ENCODE peak calls at places on chromosomes 12 and 14, in ten cellular contexts. U is cardiac muscle cell, R is kidney epithelial cell, X is GM20000, L is AG10803, Q is tibial artery, I is astrocyte of the spinal cord, V is choroid plexus epithelial cell, W is lower leg skin, Z is AG04450. O is an unnamed sample.

GRCh38 chr12:69566603-69567002 is 18.7 kb upstream of the CCT2 start:
- DNase-seq in L (no peak), V (no peak), I (no peak), U (no peak), Z (no peak), X (no peak), W (no peak), Q (no peak), R (no peak), O (no peak)

GRCh38 chr12:123602651-123603195 is 824 bp downstream of the DDX55 start:
- DNase-seq in X (no peak), L (peak), U (no peak), Z (no peak), R (no peak), Q (no peak), W (no peak), I (no peak), V (peak), O (no peak)

GRCh38 chr12:65656904-65657351 is 167.4 kb upstream of the HMGA2 start:
- DNase-seq in V (peak), Z (peak), R (peak), L (peak), I (peak), U (no peak), W (no peak), X (peak), Q (no peak), O (no peak)

GRCh38 chr14:95183532-95184412 is 26.4 kb upstream of the DICER1 start:
- DNase-seq in R (no peak), U (no peak), L (peak), Z (no peak), Q (no peak), V (peak), X (peak), I (peak), W (no peak), O (no peak)

GRCh38 chr12:25023808-25024207 is 74.9 kb upstream of the BCAT1 start:
- DNase-seq in V (no peak), Q (no peak), Z (no peak), U (no peak), L (no peak), R (no peak), X (no peak), W (no peak), I (no peak), O (no peak)

GRCh38 chr12:6915023-6915788 is 826 bp downstream of the ENO2 start:
- DNase-seq in Z (no peak), U (peak), R (no peak), V (no peak), X (peak), L (no peak), Q (peak), I (no peak), W (no peak), O (no peak)

GRCh38 chr12:4700621-4701026 is 19.6 kb upstream of the GALNT8 start:
- DNase-seq in Z (peak), X (no peak), Q (no peak), W (no peak), L (no peak), I (peak), R (no peak), V (peak), U (peak), O (no peak)

GRCh38 chr12:10982244-10982643 is 4.5 kb downstream of the TAS2R50 start:
- DNase-seq in Z (no peak), W (no peak), L (no peak), R (no peak), Q (no peak), I (no peak), V (no peak), X (peak), U (no peak), O (no peak)

GRCh38 chr12:26623136-26623535 is 209.9 kb downstream of the ITPR2 start:
- DNase-seq in Q (no peak), Z (no peak), W (no peak), U (no peak), I (no peak), V (no peak), X (no peak), L (no peak), R (no peak), O (no peak)

GRCh38 chr12:82517027-82517426 is 158.7 kb downstream of the METTL25 start:
- DNase-seq in Q (no peak), R (no peak), U (no peak), V (peak), L (peak), I (no peak), W (no peak), Z (no peak), X (peak), O (no peak)

GRCh38 chr12:81077686-81078441 is at the start of gene ACSS3:
- DNase-seq in R (no peak), I (peak), Q (peak), X (no peak), W (peak), Z (no peak), U (peak), V (peak), L (peak), O (no peak)

GRCh38 chr14:52911904-52912303 is 38.9 kb downstream of the FERMT2 start:
- DNase-seq in W (no peak), R (no peak), V (no peak), Q (no peak), X (no peak), L (no peak), U (no peak), I (no peak), Z (no peak), O (no peak)

GRCh38 chr14:58817846-58818245 is 180.1 kb downstream of the DACT1 start:
- DNase-seq in W (no peak), X (no peak), V (peak), U (no peak), I (peak), R (no peak), Q (no peak), L (peak), Z (no peak), O (no peak)

GRCh38 chr12:20567413-20567812 is 127.7 kb upstream of the SLCO1C1 start:
- DNase-seq in W (no peak), Q (no peak), Z (no peak), V (peak), U (no peak), I (no peak), L (no peak), R (no peak), X (no peak), O (no peak)

GRCh38 chr12:76024942-76025600 is 6.5 kb downstream of the PHLDA1 start:
- DNase-seq in X (no peak), V (peak), I (peak), Q (no peak), R (no peak), L (peak), W (no peak), U (no peak), Z (peak), O (no peak)

GRCh38 chr12:63056649-63057048 is 94.4 kb downstream of the AVPR1A start:
- DNase-seq in R (no peak), Q (no peak), U (no peak), Z (no peak), X (no peak), V (peak), I (no peak), W (no peak), L (no peak), O (no peak)

GRCh38 chr12:88362439-88362838 is 217.8 kb downstream of the KITLG start:
- DNase-seq in X (no peak), W (no peak), Q (no peak), L (peak), U (no peak), Z (no peak), R (no peak), V (peak), I (peak), O (no peak)

GRCh38 chr12:42679402-42679801 is 89.9 kb upstream of the PRICKLE1 start:
- DNase-seq in V (peak), R (peak), X (no peak), L (no peak), I (peak), Q (no peak), W (no peak), U (peak), Z (peak), O (no peak)

GRCh38 chr12:14185441-14186192 is 179.9 kb upstream of the ATF7IP start:
- DNase-seq in L (peak), X (peak), R (no peak), W (no peak), Z (peak), V (peak), I (peak), U (peak), Q (no peak), O (no peak)

GRCh38 chr12:46221255-46222128 is 47.4 kb downstream of the SLC38A1 start:
- DNase-seq in V (peak), W (no peak), L (peak), R (no peak), I (peak), U (no peak), Q (no peak), X (no peak), Z (no peak), O (no peak)

GRCh38 chr12:68477256-68477655 is 133.4 kb upstream of the RAP1B start:
- DNase-seq in I (peak), L (peak), R (no peak), Q (no peak), U (no peak), W (no peak), X (no peak), Z (no peak), V (no peak), O (no peak)

GRCh38 chr14:49512147-49512551 is 74.0 kb downstream of the RPS29 start:
- DNase-seq in L (peak), W (no peak), X (no peak), I (peak), U (no peak), Q (no peak), V (peak), R (peak), Z (peak), O (no peak)

GRCh38 chr14:58191763-58192596 is 8.0 kb upstream of the ACTR10 start:
- DNase-seq in I (no peak), V (no peak), U (peak), R (no peak), X (no peak), Z (no peak), W (no peak), L (no peak), Q (no peak), O (no peak)

GRCh38 chr12:6336079-6336858 is 5.6 kb downstream of the TNFRSF1A start:
- DNase-seq in W (peak), V (peak), L (peak), Z (peak), I (peak), U (peak), X (peak), R (peak), Q (peak), O (peak)

GRCh38 chr14:32513571-32514009 is 184.5 kb downstream of the AKAP6 start:
- DNase-seq in I (peak), L (peak), X (no peak), U (no peak), Z (no peak), R (no peak), W (no peak), Q (no peak), V (peak), O (no peak)

GRCh38 chr14:97634786-97635185 is 837.6 kb downstream of the VRK1 start:
- DNase-seq in R (no peak), Z (no peak), L (peak), W (no peak), Q (no peak), I (no peak), V (no peak), U (no peak), X (no peak), O (no peak)

GRCh38 chr12:125149160-125150108 is 84.2 kb downstream of the AACS start:
- DNase-seq in I (no peak), W (no peak), R (no peak), V (no peak), Z (no peak), X (peak), Q (no peak), L (no peak), U (no peak), O (no peak)

GRCh38 chr12:10618338-10618987 is 5.1 kb upstream of the MAGOHB start:
- DNase-seq in Z (peak), V (peak), I (peak), R (peak), W (no peak), Q (no peak), U (no peak), L (peak), X (no peak), O (no peak)

GRCh38 chr12:12559699-12560296 is 2.9 kb downstream of the DUSP16 start:
- DNase-seq in W (no peak), U (no peak), I (no peak), L (no peak), Q (no peak), X (no peak), Z (no peak), R (no peak), V (no peak), O (no peak)

GRCh38 chr12:12562585-12563245 is at the start of gene DUSP16:
- DNase-seq in V (peak), Q (peak), W (peak), X (peak), R (peak), Z (peak), U (peak), I (peak), L (peak), O (peak)

GRCh38 chr12:12560587-12561304 is 1.9 kb downstream of the DUSP16 start:
- DNase-seq in X (peak), U (peak), V (peak), W (peak), R (peak), L (peak), Q (peak), Z (no peak), I (peak), O (peak)

GRCh38 chr12:12562016-12562483 is 613 bp downstream of the DUSP16 start:
- DNase-seq in Z (no peak), L (peak), W (peak), V (peak), I (no peak), U (peak), R (no peak), X (peak), Q (peak), O (no peak)

GRCh38 chr12:12561305-12562015 is 1.2 kb downstream of the DUSP16 start:
- DNase-seq in W (peak), R (no peak), U (peak), Q (peak), Z (no peak), I (peak), L (peak), V (peak), X (peak), O (peak)
- TF ChIP-seq CTCF in W (no peak), R (no peak), U (peak), Q (no peak), Z (no peak), I (no peak), L (no peak), V (no peak), X (no peak), O (no peak)

DNA sequence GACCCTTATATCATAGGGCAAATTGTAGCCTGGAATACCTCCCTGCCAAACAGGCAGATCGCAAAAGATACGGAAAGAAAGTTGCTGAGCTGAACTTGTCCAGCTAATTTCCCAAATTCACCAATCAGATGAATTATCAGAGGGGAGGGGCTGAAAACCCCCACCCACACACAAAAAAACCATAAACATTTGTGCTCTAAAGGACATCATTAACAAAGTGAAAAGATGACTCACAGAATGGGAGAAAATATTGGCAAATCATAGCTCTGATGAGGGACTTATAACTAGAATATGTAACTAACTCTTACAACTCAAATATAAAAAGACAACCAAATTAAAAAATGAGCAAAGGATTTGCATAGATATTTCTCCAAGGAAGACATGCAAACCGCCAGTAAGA is 36.3 kb downstream of the PTHLH start:
- DNase-seq in U (no peak), Q (no peak), R (no peak), I (no peak), L (no peak), Z (no peak), X (no peak), V (peak), W (no peak), O (no peak)
- TF ChIP-seq CTCF in U (peak), Q (no peak), R (no peak), I (no peak), L (no peak), Z (no peak), X (no peak), V (no peak), W (no peak), O (no peak)

GRCh38 chr14:90755661-90756304 is 60.4 kb downstream of the TTC7B start:
- DNase-seq in R (no peak), Q (no peak), W (no peak), V (peak), L (no peak), U (no peak), Z (no peak), I (no peak), X (no peak), O (no peak)

GRCh38 chr14:90758028-90758889 is 58.0 kb downstream of the TTC7B start:
- DNase-seq in R (peak), V (peak), Q (peak), Z (peak), U (peak), I (peak), W (peak), L (peak), X (peak), O (peak)

GRCh38 chr14:90757452-90757851 is 58.8 kb downstream of the TTC7B start:
- DNase-seq in Z (no peak), W (no peak), V (peak), R (no peak), U (no peak), L (no peak), I (no peak), X (no peak), Q (no peak), O (no peak)

GRCh38 chr14:90758959-90759358 is 57.3 kb downstream of the TTC7B start:
- DNase-seq in L (peak), X (peak), I (no peak), Q (peak), V (peak), W (peak), R (no peak), Z (no peak), U (no peak), O (no peak)

GRCh38 chr14:90756755-90757345 is 59.4 kb downstream of the TTC7B start:
- DNase-seq in U (no peak), Z (no peak), I (no peak), L (no peak), V (no peak), X (no peak), R (no peak), Q (no peak), W (no peak), O (no peak)
- TF ChIP-seq CTCF in U (no peak), Z (no peak), I (peak), L (no peak), V (peak), X (no peak), R (no peak), Q (no peak), W (no peak), O (no peak)

GRCh38 chr14:47442206-47442605 is 233.2 kb downstream of the MDGA2 start:
- DNase-seq in W (no peak), V (peak), L (no peak), Z (no peak), R (peak), U (peak), X (no peak), I (peak), Q (no peak), O (no peak)

DNA sequence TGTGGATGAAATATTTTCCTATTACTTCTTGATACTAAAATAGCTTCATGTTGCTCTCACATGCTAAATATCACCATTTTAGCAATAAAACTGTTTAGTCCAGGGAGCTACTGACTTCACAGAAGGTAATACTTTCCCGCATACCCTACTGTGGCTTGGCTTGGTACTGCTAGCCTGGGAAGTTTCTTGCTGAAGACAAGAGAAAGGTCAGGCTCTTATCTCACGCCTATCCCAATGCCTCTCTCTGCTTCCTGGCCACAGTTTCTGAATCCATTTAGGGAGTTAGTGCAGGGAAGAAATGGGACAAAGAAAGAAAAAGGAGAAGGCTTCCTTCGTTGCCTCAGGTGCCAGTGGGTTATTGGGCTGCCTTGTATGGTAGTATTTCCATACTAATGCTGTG is 228.3 kb downstream of the MDGA2 start:
- DNase-seq in Z (no peak), R (no peak), I (no peak), U (no peak), L (no peak), Q (no peak), V (no peak), X (no peak), W (no peak), O (no peak)
- TF ChIP-seq CTCF in Z (no peak), R (no peak), I (no peak), U (no peak), L (no peak), Q (no peak), V (no peak), X (no peak), W (no peak), O (no peak)

GRCh38 chr12:402127-402456 is 648 bp downstream of the CCDC77 start:
- DNase-seq in I (peak), Q (no peak), R (no peak), U (peak), X (no peak), L (peak), Z (no peak), V (peak), W (no peak), O (no peak)
- TF ChIP-seq CTCF in I (peak), Q (no peak), R (peak), U (peak), X (no peak), L (peak), Z (peak), V (peak), W (no peak), O (peak)

DNA sequence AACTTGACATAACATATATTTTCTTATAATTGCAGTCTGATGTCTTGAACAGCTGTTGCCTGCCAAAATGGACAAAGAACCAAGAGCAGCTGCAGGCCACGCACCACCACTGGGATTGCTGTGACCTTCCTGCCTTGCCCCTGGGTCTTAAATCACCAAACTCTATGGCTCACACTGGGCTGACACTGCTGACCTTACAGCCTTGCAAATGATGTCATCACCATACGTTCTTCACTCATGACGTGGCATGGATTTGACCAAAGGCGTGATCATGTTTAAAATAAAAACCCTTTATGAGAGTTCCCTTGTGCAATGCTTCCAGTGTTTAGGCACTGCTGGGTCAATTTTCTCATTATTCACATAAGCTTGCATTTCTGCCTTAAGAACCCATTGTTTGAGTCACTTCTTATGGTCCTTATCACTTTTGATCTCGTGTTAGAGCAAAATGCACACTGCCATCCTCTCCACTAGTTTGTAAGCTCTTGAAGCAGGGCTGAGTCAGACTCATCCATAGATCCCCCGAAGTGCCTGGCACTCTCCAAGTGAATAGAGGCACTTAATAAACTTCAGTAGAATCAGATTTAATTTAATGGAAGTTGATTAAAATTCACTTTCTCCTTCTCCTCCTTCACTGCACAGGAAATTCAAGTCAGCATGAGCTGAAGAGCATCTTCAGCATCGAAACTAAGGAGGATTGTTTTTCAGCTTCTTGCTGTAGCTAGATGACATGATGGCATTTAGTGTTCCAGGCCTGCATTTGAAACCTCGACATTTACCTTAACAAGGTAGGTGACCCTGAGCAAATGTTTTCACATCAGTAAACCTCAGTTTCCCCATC is 132.4 kb upstream of the PZP start:
- DNase-seq in W (no peak), I (peak), V (peak), Z (peak), U (no peak), R (no peak), L (peak), X (no peak), Q (no peak), O (no peak)
- TF ChIP-seq CTCF in W (no peak), I (no peak), V (no peak), Z (peak), U (no peak), R (no peak), L (no peak), X (no peak), Q (no peak), O (no peak)